ENCODE peak calls at places on chromosome 10, in six cellular contexts. K is HCT116, C is body of pancreas, P is fibroblast of lung, E is pancreas, X is endothelial cell of umbilical vein. V is an unnamed sample. For H3K4me1, the result is how much of the 10 kb centered on the place peaks cover.

GRCh38 chr10:49734676-49735075 is 27.4 kb downstream of the OGDHL start:
- DNase-seq in K (no peak), C (no peak), E (no peak), P (no peak), X (no peak), V (no peak)

GRCh38 chr10:129344506-129344905 is 122.5 kb upstream of the MGMT start:
- DNase-seq in K (no peak), X (no peak), E (no peak), P (no peak), C (no peak), V (no peak)

GRCh38 chr10:102611514-102612095 is 32.7 kb upstream of the TRIM8 start:
- DNase-seq in E (no peak), X (peak), P (no peak), C (no peak), K (no peak), V (no peak)

GRCh38 chr10:116752969-116753665 is 10.8 kb upstream of the HSPA12A start:
- DNase-seq in C (no peak), K (no peak), X (no peak), P (no peak), E (no peak), V (peak)

GRCh38 chr10:132264966-132265877 is 42.5 kb downstream of the STK32C start:
- DNase-seq in P (peak), K (no peak), E (no peak), C (no peak), X (no peak), V (no peak)

GRCh38 chr10:56181607-56182006 is 179.5 kb downstream of the ZWINT start:
- DNase-seq in X (no peak), K (no peak), P (no peak), C (no peak), E (no peak), V (no peak)

GRCh38 chr10:35898722-35899485 is 256.8 kb upstream of the FZD8 start:
- DNase-seq in P (no peak), K (no peak), E (no peak), C (no peak), X (no peak), V (no peak)

GRCh38 chr10:103618575-103619423 is 125.3 kb downstream of the NEURL1 start:
- DNase-seq in E (peak), P (peak), X (no peak), C (peak), K (no peak), V (peak)

GRCh38 chr10:76129213-76129612 is 697.8 kb downstream of the LRMDA start:
- DNase-seq in C (no peak), E (no peak), X (no peak), K (no peak), P (no peak), V (no peak)

GRCh38 chr10:93566435-93567276 is at the start of gene FFAR4:
- DNase-seq in P (no peak), C (peak), X (no peak), K (no peak), E (peak), V (peak)

GRCh38 chr10:69239816-69240434 is 19.8 kb downstream of the HKDC1 start:
- DNase-seq in E (no peak), P (peak), K (no peak), C (no peak), X (no peak), V (no peak)

GRCh38 chr10:59382831-59383295 is 20.5 kb upstream of the FAM13C start:
- DNase-seq in C (no peak), X (no peak), K (no peak), P (peak), E (no peak), V (no peak)

GRCh38 chr10:131224106-131224505 is 87.4 kb downstream of the TCERG1L start:
- DNase-seq in P (no peak), E (no peak), C (no peak), X (no peak), K (no peak), V (no peak)

GRCh38 chr10:110498982-110499795 is 1.5 kb downstream of the DUSP5 start:
- DNase-seq in P (peak), E (no peak), C (peak), K (no peak), X (peak), V (peak)

GRCh38 chr10:60299961-60300883 is 89.5 kb downstream of the ANK3 start:
- DNase-seq in X (peak), K (no peak), P (no peak), C (peak), E (no peak), V (peak)

GRCh38 chr10:29681700-29682444 is 47.1 kb upstream of the SVIL start:
- DNase-seq in P (no peak), C (no peak), E (no peak), X (no peak), K (no peak), V (no peak)

GRCh38 chr10:93904901-93905300 is 11.1 kb downstream of the SLC35G1 start:
- DNase-seq in P (no peak), E (peak), C (peak), X (no peak), K (no peak), V (no peak)

GRCh38 chr10:62853710-62854109 is 37.5 kb upstream of the EGR2 start:
- DNase-seq in K (no peak), E (no peak), C (no peak), P (no peak), X (no peak), V (no peak)

GRCh38 chr10:74282853-74283205 is 131.8 kb downstream of the ADK start:
- DNase-seq in P (peak), X (no peak), C (no peak), K (no peak), E (no peak), V (no peak)

GRCh38 chr10:24215603-24216002 is 6.7 kb downstream of the KIAA1217 start:
- DNase-seq in C (no peak), P (no peak), K (no peak), E (no peak), X (no peak), V (peak)

GRCh38 chr10:78552261-78552811 is 516.4 kb upstream of the ZMIZ1 start:
- DNase-seq in X (no peak), K (no peak), C (peak), E (peak), P (peak), V (peak)

GRCh38 chr10:4301296-4301695 is 516.3 kb upstream of the KLF6 start:
- DNase-seq in E (no peak), K (no peak), X (no peak), P (no peak), C (no peak), V (no peak)

GRCh38 chr10:6337382-6337781 is 134.7 kb downstream of the PFKFB3 start:
- DNase-seq in X (peak), K (no peak), P (no peak), C (no peak), E (no peak), V (no peak)

GRCh38 chr10:70575874-70576802 is 26.4 kb downstream of the PRF1 start:
- DNase-seq in K (peak), C (peak), E (peak), P (peak), X (no peak), V (peak)

GRCh38 chr10:91088300-91089140 is 131.9 kb upstream of the PCGF5 start:
- DNase-seq in P (peak), E (no peak), C (no peak), K (peak), X (peak), V (no peak)

GRCh38 chr10:104300002-104300735 is 31.2 kb downstream of the GSTO2 start:
- DNase-seq in X (peak), E (no peak), P (peak), C (no peak), K (no peak), V (no peak)

GRCh38 chr10:104080762-104081161 is 4.9 kb downstream of the COL17A1 start:
- DNase-seq in P (peak), C (peak), E (no peak), K (peak), X (peak), V (peak)

DNA sequence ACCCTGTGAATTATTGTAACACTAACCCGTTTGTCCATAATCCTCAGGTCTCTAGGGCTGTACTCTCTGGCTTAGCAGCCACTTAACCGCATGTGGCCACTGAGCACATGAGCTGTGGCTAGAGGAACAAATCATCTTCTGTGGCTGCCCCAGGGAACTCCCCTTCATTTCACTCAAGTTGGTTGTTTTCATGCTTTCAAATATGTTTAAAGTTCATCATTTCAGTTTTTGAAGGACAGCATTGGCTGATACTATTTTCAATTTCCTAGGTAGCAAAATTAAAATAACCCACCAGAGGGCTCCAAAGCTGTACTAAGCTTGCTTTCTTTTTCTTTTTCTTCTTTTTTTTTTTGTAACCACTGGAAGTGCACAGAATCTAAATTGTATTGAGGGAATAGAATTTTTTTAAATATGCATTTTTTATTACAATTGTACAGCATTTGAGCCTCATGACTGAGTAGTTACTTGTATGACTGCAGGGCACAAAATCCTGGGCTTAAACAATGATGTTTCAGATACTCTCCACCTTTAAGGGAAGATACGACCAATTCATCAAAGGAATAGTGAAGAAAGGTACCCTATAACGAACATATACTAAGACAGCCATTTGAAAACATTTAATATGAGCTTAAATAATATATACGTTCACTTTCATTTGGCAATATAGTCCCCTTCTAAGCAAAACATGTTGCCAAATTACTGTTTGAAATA is 38.6 kb downstream of the MRC1 start:
- DNase-seq in E (no peak), P (peak), C (no peak), K (no peak), X (peak), V (no peak)
- H3K4me1 ChIP-seq in E (under half), P (under half), C (under half), K (under half), X (under half), V (under half)

DNA sequence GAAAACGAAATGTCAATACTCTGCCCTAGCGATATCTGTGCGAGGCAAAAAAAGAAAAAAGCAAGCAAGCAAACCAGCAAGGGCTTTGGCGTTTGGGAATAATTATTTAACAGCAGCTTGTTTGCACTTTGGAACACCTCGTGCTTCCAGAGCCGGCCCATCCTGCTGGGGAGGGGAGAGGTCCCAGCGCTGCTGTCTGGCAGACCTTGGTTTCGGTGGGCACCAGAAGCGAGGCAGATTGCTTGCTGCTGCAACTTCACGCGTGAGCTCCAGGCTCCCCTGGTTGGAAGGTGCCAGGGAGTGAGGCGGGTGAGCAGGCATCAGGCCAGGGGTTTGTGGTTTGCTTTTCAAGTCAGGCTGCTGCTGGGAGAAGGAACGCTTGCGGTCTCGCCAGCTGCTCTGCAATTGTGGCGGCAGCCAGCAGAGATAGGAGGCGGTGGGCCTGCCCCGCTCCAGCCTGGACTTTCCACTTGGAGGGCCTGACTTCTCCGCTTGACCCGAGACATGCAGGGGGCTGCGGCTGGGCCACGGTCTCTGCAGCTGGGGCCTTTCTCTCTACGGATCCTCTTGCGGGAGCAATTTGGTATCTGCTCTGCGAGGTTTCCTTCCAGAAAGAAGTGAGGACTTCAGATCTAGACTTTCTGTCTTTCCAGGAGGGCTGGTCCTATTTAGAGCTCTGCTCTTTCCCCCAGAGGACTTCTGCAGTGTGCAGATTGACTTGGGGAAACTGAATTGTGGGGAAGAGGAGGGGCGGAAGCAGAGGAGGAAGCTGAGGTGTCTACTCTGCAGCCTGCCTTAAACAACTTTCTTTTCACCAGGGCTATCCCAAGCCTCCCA is 131.4 kb downstream of the PRPF18 start:
- DNase-seq in P (peak), K (no peak), E (peak), C (peak), X (no peak), V (peak)
- H3K4me3 ChIP-seq in P (peak), K (no peak), E (peak), C (peak), X (no peak), V (no peak)

GRCh38 chr10:119340893-119341235 is 133.5 kb downstream of the GRK5 start:
- DNase-seq in X (no peak), C (no peak), P (no peak), K (no peak), E (no peak), V (no peak)

GRCh38 chr10:119337796-119338432 is 130.5 kb downstream of the GRK5 start:
- DNase-seq in E (no peak), C (no peak), P (peak), K (no peak), X (peak), V (no peak)

GRCh38 chr10:119337223-119337622 is 129.9 kb downstream of the GRK5 start:
- DNase-seq in E (no peak), P (no peak), X (no peak), K (no peak), C (no peak), V (no peak)

GRCh38 chr10:119341236-119342016 is 134.1 kb downstream of the GRK5 start:
- DNase-seq in C (no peak), E (no peak), K (no peak), P (peak), X (peak), V (no peak)

GRCh38 chr10:119339099-119339498 is 131.7 kb downstream of the GRK5 start:
- DNase-seq in C (no peak), E (no peak), P (no peak), K (no peak), X (no peak), V (no peak)
- TF ChIP-seq CTCF in C (no peak), E (no peak), P (no peak), K (no peak), X (no peak), V (no peak)

GRCh38 chr10:122422266-122422980 is 32.0 kb upstream of the ARMS2 start:
- DNase-seq in X (no peak), P (no peak), K (no peak), E (no peak), C (no peak), V (no peak)

GRCh38 chr10:122421054-122421625 is 33.3 kb upstream of the ARMS2 start:
- DNase-seq in K (no peak), P (no peak), X (no peak), E (no peak), C (no peak), V (no peak)

GRCh38 chr10:122421747-122422146 is 32.7 kb upstream of the ARMS2 start:
- DNase-seq in E (no peak), X (peak), C (no peak), P (no peak), K (no peak), V (no peak)

GRCh38 chr10:122426834-122427233 is 27.6 kb upstream of the ARMS2 start:
- DNase-seq in E (no peak), X (no peak), C (no peak), K (no peak), P (no peak), V (no peak)

GRCh38 chr10:122424059-122424458 is 30.4 kb upstream of the ARMS2 start:
- DNase-seq in E (no peak), P (no peak), X (no peak), K (no peak), C (no peak), V (no peak)
- H3K4me1 ChIP-seq in E (under half), P (under half), X (under half), K (under half), C (under half), V (under half)

GRCh38 chr10:21510218-21511070 is 15.0 kb downstream of the SKIDA1 start:
- DNase-seq in E (no peak), P (peak), X (no peak), C (no peak), K (no peak), V (peak)

GRCh38 chr10:21513035-21513434 is 12.4 kb downstream of the SKIDA1 start:
- DNase-seq in C (no peak), E (no peak), P (peak), X (no peak), K (no peak), V (no peak)

GRCh38 chr10:21509391-21510217 is 15.9 kb downstream of the SKIDA1 start:
- DNase-seq in K (no peak), C (no peak), X (no peak), P (no peak), E (no peak), V (no peak)

GRCh38 chr10:21514101-21514807 is 11.2 kb downstream of the SKIDA1 start:
- DNase-seq in K (no peak), X (no peak), P (no peak), E (no peak), C (no peak), V (no peak)

DNA sequence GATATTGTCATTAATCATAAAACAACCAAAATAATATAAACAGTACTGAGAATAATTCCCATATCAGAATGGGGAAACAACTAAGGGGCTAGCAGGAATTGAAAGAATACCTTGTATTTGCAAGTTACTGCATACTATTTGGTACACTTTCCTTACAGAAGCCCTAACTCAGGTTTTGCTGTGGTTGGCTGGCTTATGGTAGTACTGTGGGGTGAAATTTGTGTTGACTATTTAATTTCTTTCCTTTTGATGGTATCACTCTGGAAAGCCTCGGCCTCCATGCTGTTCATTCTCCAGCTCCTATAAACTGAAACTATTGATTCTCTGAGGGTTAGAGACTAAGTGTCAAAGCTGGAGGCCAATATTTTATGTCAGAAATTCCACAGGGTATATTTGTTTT is 13.6 kb downstream of the SKIDA1 start:
- DNase-seq in P (peak), X (no peak), C (no peak), K (no peak), E (no peak), V (no peak)
- H3K4me3 ChIP-seq in P (no peak), X (no peak), C (no peak), K (no peak), E (no peak), V (no peak)

GRCh38 chr10:113953505-113954272 is 90.0 kb upstream of the ADRB1 start:
- DNase-seq in E (no peak), P (no peak), X (no peak), C (no peak), K (no peak), V (no peak)
- TF ChIP-seq CTCF in E (no peak), P (no peak), X (no peak), C (no peak), K (no peak), V (no peak)

DNA sequence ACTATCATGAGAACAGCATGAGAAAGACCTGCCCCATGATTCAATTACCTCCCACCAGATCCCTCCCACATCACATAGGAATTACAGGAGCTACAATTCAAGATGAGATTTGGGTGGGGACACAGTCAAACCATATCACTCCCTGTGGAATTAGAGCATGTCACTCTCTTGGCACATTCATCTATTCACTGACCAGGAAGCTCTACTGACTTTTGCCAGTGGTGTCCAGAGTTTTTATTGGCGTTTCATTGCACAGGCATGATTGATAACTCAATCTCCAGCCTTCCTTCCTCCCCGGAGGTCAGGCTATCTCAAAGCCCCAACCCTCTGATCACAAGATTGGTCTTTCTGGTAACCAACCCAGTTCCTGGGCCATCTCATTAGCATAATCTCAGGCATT is 478.9 kb upstream of the NRP1 start:
- DNase-seq in C (no peak), X (no peak), P (no peak), E (no peak), K (no peak), V (no peak)
- H3K4me1 ChIP-seq in C (under half), X (under half), P (under half), E (under half), K (under half), V (under half)

V was measured in thyroid gland.